ENCODE peak calls at places on chromosomes 1 and 21, in five cellular contexts. Z is H7, A is neuronal stem cell, G is tibial nerve, Q is osteoblast. W is an unnamed sample.

GRCh38 chr21:16587141-16587570 is 857.4 kb downstream of the USP25 start:
- DNase-seq in Z (no peak), A (no peak), G (peak; percentile 54), Q (peak; percentile 50), W (no peak)

GRCh38 chr1:31568895-31569655 is 7.2 kb upstream of the TINAGL1 start:
- DNase-seq in Z (peak; percentile 25), A (no peak), G (no peak), Q (peak; percentile 49), W (no peak)

GRCh38 chr1:96206451-96206850 is 515.1 kb upstream of the PTBP2 start:
- DNase-seq in Z (no peak), A (peak; percentile 72), G (no peak), Q (no peak), W (no peak)

GRCh38 chr1:34037109-34037508 is 127.9 kb downstream of the CSMD2 start:
- DNase-seq in Z (no peak), A (no peak), G (no peak), Q (no peak), W (no peak)

GRCh38 chr1:6251681-6252373 is 7.8 kb downstream of the HES3 start:
- DNase-seq in Z (no peak), A (no peak), G (no peak), Q (peak; percentile 50), W (no peak)

GRCh38 chr1:76864383-76864782 is 2.9 kb upstream of the ST6GALNAC5 start:
- DNase-seq in Z (no peak), A (no peak), G (no peak), Q (peak; percentile 53), W (no peak)

GRCh38 chr1:25197982-25198681 is 34.2 kb downstream of the SYF2 start:
- DNase-seq in Z (no peak), A (no peak), G (no peak), Q (peak; percentile 64), W (no peak)

GRCh38 chr21:21290751-21291150 is 292.5 kb downstream of the NCAM2 start:
- DNase-seq in Z (no peak), A (no peak), G (no peak), Q (no peak), W (no peak)

GRCh38 chr1:61452354-61452990 is 272.5 kb downstream of the TM2D1 start:
- DNase-seq in Z (no peak), A (peak; percentile 9), G (no peak), Q (no peak), W (no peak)

GRCh38 chr21:16608209-16608830 is 878.5 kb downstream of the USP25 start:
- DNase-seq in Z (peak; percentile 50), A (no peak), G (no peak), Q (no peak), W (no peak)

GRCh38 chr1:207823880-207824566 is 72.2 kb downstream of the CD46 start:
- DNase-seq in Z (peak; percentile 77), A (peak; percentile 42), G (peak; percentile 82), Q (peak; percentile 99), W (peak; percentile 37)

GRCh38 chr21:41411449-41412089 is 14.5 kb upstream of the MX1 start:
- DNase-seq in Z (no peak), A (no peak), G (no peak), Q (no peak), W (no peak)

GRCh38 chr1:219771039-219771438 is 157.3 kb downstream of the SLC30A10 start:
- DNase-seq in Z (no peak), A (no peak), G (no peak), Q (no peak), W (peak; percentile 77)

GRCh38 chr1:100597784-100598183 is 59.8 kb downstream of the GPR88 start:
- DNase-seq in Z (no peak), A (no peak), G (no peak), Q (no peak), W (no peak)

GRCh38 chr1:1948783-1949182 is 29.7 kb upstream of the TMEM52 start:
- DNase-seq in Z (no peak), A (no peak), G (no peak), Q (no peak), W (no peak)

GRCh38 chr1:151509350-151510019 is 1.7 kb upstream of the CGN start:
- DNase-seq in Z (no peak), A (no peak), G (no peak), Q (no peak), W (no peak)

GRCh38 chr1:6111571-6111970 is 65.9 kb downstream of the KCNAB2 start:
- DNase-seq in Z (no peak), A (no peak), G (no peak), Q (no peak), W (no peak)

GRCh38 chr1:50542362-50542761 is 119.1 kb upstream of the DMRTA2 start:
- DNase-seq in Z (no peak), A (no peak), G (no peak), Q (no peak), W (no peak)

GRCh38 chr1:1210726-1211540 is 3.0 kb downstream of the TNFRSF4 start:
- DNase-seq in Z (peak; percentile 71), A (no peak), G (no peak), Q (no peak), W (no peak)

GRCh38 chr1:214824758-214825157 is 221.8 kb downstream of the CENPF start:
- DNase-seq in Z (no peak), A (no peak), G (no peak), Q (no peak), W (no peak)

GRCh38 chr1:25197235-25197930 is 34.9 kb downstream of the SYF2 start:
- DNase-seq in Z (peak; percentile 45), A (no peak), G (no peak), Q (peak; percentile 68), W (no peak)

GRCh38 chr1:239816090-239816812 is 275.4 kb upstream of the FMN2 start:
- DNase-seq in Z (peak; percentile 59), A (no peak), G (no peak), Q (peak; percentile 58), W (no peak)

GRCh38 chr1:245512980-245513578 is 358.3 kb downstream of the KIF26B start:
- DNase-seq in Z (peak; percentile 79), A (no peak), G (no peak), Q (no peak), W (no peak)

GRCh38 chr21:35932232-35932911 is 128.0 kb downstream of the SETD4 start:
- DNase-seq in Z (no peak), A (no peak), G (peak; percentile 52), Q (peak; percentile 77), W (peak; percentile 91)

GRCh38 chr1:177585492-177586220 is 384.2 kb downstream of the SEC16B start:
- DNase-seq in Z (no peak), A (no peak), G (no peak), Q (no peak), W (no peak)

GRCh38 chr1:214002472-214002871 is 14.7 kb downstream of the PROX1 start:
- DNase-seq in Z (no peak), A (no peak), G (no peak), Q (peak; percentile 63), W (no peak)

GRCh38 chr1:16625497-16626408 is 12.4 kb upstream of the NBPF1 start:
- DNase-seq in Z (peak; percentile 75), A (no peak), G (no peak), Q (peak; percentile 88), W (no peak)

GRCh38 chr1:16628361-16629111 is 15.2 kb upstream of the NBPF1 start:
- DNase-seq in Z (peak; percentile 66), A (no peak), G (no peak), Q (peak; percentile 82), W (no peak)

GRCh38 chr1:16631248-16632043 is 18.1 kb upstream of the NBPF1 start:
- DNase-seq in Z (peak; percentile 66), A (no peak), G (no peak), Q (peak; percentile 90), W (no peak)

DNA sequence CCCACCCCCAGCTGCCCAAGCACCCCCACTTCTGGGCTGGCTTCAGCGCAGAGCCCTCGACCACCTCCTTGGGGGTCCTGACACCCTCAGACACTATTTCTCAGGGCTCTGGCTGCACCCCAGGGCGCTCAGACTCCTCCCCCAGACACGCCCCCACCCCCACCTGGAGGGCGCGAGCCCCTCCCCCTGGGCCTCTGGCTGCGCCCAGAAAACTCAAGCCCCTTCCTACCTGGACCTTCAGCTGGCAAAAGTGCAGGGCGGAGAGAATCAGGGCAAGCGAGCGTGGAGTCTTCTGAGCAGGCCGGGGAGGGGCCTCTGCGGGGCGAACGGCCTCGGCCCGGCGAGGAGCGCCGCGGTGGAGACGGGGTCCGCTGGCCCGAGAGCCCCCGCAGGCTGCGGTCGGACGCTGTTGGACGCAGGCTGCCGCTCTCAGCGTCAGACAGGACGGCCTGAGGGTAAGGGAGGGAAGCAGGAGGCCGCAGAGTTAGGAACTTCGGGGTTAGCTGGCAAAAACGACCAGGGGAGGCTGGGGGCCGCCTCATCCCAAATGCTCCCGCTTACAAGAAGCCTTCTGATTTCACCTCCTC is 17.4 kb upstream of the NBPF1 start:
- DNase-seq in Z (peak; percentile 81), A (no peak), G (no peak), Q (peak; percentile 80), W (no peak)
- H3K36me3 ChIP-seq in Z (peaks cover 22% of the 10 kb centered on the region), A (peaks cover 58% of the 10 kb centered on the region), G (peaks cover 94% of the 10 kb centered on the region), Q (peaks cover 48% of the 10 kb centered on the region), W (peaks cover 44% of the 10 kb centered on the region)

DNA sequence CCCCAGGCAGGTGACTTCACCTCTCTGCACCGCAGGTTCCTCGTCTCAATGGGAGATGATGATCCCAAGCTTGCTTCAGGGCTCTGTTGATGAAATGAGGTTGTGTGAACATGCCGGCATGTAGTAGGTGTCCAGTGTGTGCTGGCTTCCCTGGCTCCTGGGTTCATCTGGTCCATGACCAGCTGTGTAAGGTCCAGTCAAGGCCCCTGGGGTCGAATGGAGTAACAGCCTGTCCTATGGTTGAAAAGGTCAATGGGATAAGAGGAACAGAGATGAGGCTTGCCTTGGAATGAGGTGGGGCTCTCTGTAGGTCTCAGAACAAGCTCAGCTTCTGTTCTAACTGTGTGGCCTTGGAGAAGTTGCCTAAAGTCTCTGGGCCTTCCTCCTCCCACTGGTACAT is 26.5 kb downstream of the RPS6KA1 start:
- DNase-seq in Z (no peak), A (no peak), G (no peak), Q (no peak), W (no peak)
- H3K36me3 ChIP-seq in Z (peaks cover 31% of the 10 kb centered on the region), A (peaks cover 12% of the 10 kb centered on the region), G (peaks cover 15% of the 10 kb centered on the region), Q (no peaks in the 10 kb centered on the region), W (peaks cover 19% of the 10 kb centered on the region)

GRCh38 chr1:8873001-8873400 is 5.5 kb downstream of the ENO1 start:
- DNase-seq in Z (no peak), A (no peak), G (no peak), Q (no peak), W (no peak)
- H3K36me3 ChIP-seq in Z (peaks cover 60% of the 10 kb centered on the region), A (peaks cover 51% of the 10 kb centered on the region), G (peaks cover 65% of the 10 kb centered on the region), Q (peaks cover 87% of the 10 kb centered on the region), W (peaks cover 83% of the 10 kb centered on the region)

GRCh38 chr1:19091539-19091938 is 118.5 kb downstream of the UBR4 start:
- DNase-seq in Z (no peak), A (no peak), G (no peak), Q (no peak), W (no peak)
- H3K36me3 ChIP-seq in Z (peaks cover 87% of the 10 kb centered on the region), A (peaks cover 79% of the 10 kb centered on the region), G (peaks cover 100% of the 10 kb centered on the region), Q (peaks cover 96% of the 10 kb centered on the region), W (peaks cover 83% of the 10 kb centered on the region)

GRCh38 chr1:51819810-51820209 is 58.7 kb downstream of the NRDC start:
- DNase-seq in Z (no peak), A (no peak), G (no peak), Q (no peak), W (no peak)
- H3K36me3 ChIP-seq in Z (no peaks in the 10 kb centered on the region), A (peaks cover 2% of the 10 kb centered on the region), G (peaks cover 69% of the 10 kb centered on the region), Q (peaks cover 45% of the 10 kb centered on the region), W (peaks cover 28% of the 10 kb centered on the region)

GRCh38 chr1:40081874-40082273 is 15.2 kb downstream of the PPT1 start:
- DNase-seq in Z (no peak), A (no peak), G (no peak), Q (no peak), W (no peak)
- H3K36me3 ChIP-seq in Z (peaks cover 2% of the 10 kb centered on the region), A (peaks cover 21% of the 10 kb centered on the region), G (peaks cover 35% of the 10 kb centered on the region), Q (peaks cover 33% of the 10 kb centered on the region), W (peaks cover 33% of the 10 kb centered on the region)

GRCh38 chr1:17609529-17609928 is 70.0 kb downstream of the ARHGEF10L start:
- DNase-seq in Z (no peak), A (no peak), G (no peak), Q (peak; percentile 29), W (no peak)
- H3K36me3 ChIP-seq in Z (peaks cover 15% of the 10 kb centered on the region), A (peaks cover 9% of the 10 kb centered on the region), G (peaks cover 59% of the 10 kb centered on the region), Q (peaks cover 4% of the 10 kb centered on the region), W (no peaks in the 10 kb centered on the region)

W was measured in HCT116.